ENCODE peak calls at places on chromosomes 13 and 19, in seven cellular contexts. E, J, A, N, S, L and U are unnamed samples.

GRCh38 chr19:10701955-10702307 is 692 bp downstream of the QTRT1 start:
- DNase-seq in E (no peak), J (no peak), A (peak), N (peak), S (no peak), L (peak), U (peak)

GRCh38 chr13:81017525-81018152 is 676.7 kb upstream of the SPRY2 start:
- DNase-seq in E (no peak), J (peak), A (peak), N (no peak), S (no peak), L (peak), U (peak)

GRCh38 chr13:42392706-42393572 is 121.0 kb downstream of the AKAP11 start:
- DNase-seq in E (no peak), J (no peak), A (no peak), N (no peak), S (no peak), L (peak), U (peak)

GRCh38 chr13:103287659-103288058 is 221.4 kb upstream of the SLC10A2 start:
- DNase-seq in E (no peak), J (no peak), A (no peak), N (no peak), S (no peak), L (no peak), U (no peak)

GRCh38 chr13:24306632-24307031 is 2.7 kb upstream of the C1QTNF9 start:
- DNase-seq in E (no peak), J (peak), A (no peak), N (no peak), S (no peak), L (peak), U (no peak)

GRCh38 chr19:2315818-2316353 is 7.9 kb upstream of the LINGO3 start:
- DNase-seq in E (no peak), J (peak), A (peak), N (peak), S (peak), L (peak), U (peak)

GRCh38 chr13:90968510-90968909 is 379.0 kb upstream of the MIR17HG start:
- DNase-seq in E (peak), J (no peak), A (peak), N (peak), S (no peak), L (peak), U (peak)

GRCh38 chr19:9608912-9609311 is 12.1 kb downstream of the ZNF561 start:
- DNase-seq in E (no peak), J (no peak), A (no peak), N (no peak), S (peak), L (no peak), U (peak)

GRCh38 chr13:113801289-113801961 is 42.4 kb downstream of the TMEM255B start:
- DNase-seq in E (no peak), J (no peak), A (no peak), N (no peak), S (no peak), L (no peak), U (no peak)

GRCh38 chr19:39356073-39356472 is 13.9 kb downstream of the SAMD4B start:
- DNase-seq in E (no peak), J (no peak), A (no peak), N (no peak), S (no peak), L (no peak), U (no peak)

GRCh38 chr13:32098275-32098674 is 66.7 kb downstream of the FRY start:
- DNase-seq in E (no peak), J (no peak), A (no peak), N (no peak), S (no peak), L (peak), U (no peak)

GRCh38 chr19:18699403-18700054 is 16.0 kb downstream of the CRTC1 start:
- DNase-seq in E (no peak), J (no peak), A (no peak), N (no peak), S (no peak), L (no peak), U (no peak)

GRCh38 chr19:50663280-50663790 is 14.1 kb downstream of the C19orf81 start:
- DNase-seq in E (no peak), J (no peak), A (no peak), N (no peak), S (no peak), L (no peak), U (no peak)

GRCh38 chr19:11699931-11700794 is 38.6 kb downstream of the ZNF823 start:
- DNase-seq in E (no peak), J (peak), A (no peak), N (no peak), S (no peak), L (peak), U (peak)

GRCh38 chr13:21638319-21639282 is 32.3 kb upstream of the FGF9 start:
- DNase-seq in E (no peak), J (peak), A (peak), N (no peak), S (peak), L (peak), U (peak)

GRCh38 chr19:23384858-23385257 is 10.4 kb downstream of the ZNF91 start:
- DNase-seq in E (no peak), J (no peak), A (no peak), N (no peak), S (no peak), L (no peak), U (no peak)

GRCh38 chr13:43058318-43058674 is 34.9 kb downstream of the DNAJC15 start:
- DNase-seq in E (no peak), J (peak), A (no peak), N (peak), S (peak), L (peak), U (peak)

GRCh38 chr13:51816604-51817254 is 12.8 kb upstream of the DHRS12 start:
- DNase-seq in E (no peak), J (no peak), A (no peak), N (no peak), S (peak), L (no peak), U (no peak)

DNA sequence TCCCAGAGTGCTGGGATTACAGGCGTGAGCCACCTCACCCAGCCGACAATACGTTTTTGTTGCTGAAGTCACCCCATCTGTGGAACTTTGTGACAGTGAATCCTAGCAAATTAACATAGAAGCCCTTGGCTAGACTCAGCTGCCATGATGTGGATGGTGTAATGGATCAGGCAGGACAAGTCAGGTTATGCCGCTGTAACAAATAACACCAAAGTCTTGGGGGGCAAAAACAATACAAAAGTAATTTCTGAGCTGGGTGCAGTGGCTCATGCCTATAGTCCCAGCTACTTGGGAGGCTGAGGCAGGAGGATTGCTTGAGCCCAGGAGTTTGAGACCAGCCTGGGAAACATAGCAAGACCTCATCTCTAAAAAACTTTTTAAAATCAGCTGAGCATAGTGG is 29.3 kb downstream of the PNPLA6 start:
- DNase-seq in E (no peak), J (no peak), A (no peak), N (no peak), S (no peak), L (no peak), U (no peak)
- H3K27ac ChIP-seq in E (no peak), J (no peak), A (no peak), N (no peak), S (no peak), L (no peak), U (no peak)

GRCh38 chr19:29329460-29330134 is 116.6 kb upstream of the UQCRFS1 start:
- DNase-seq in E (no peak), J (no peak), A (peak), N (peak), S (no peak), L (no peak), U (peak)

GRCh38 chr19:29325241-29325975 is 112.5 kb upstream of the UQCRFS1 start:
- DNase-seq in E (no peak), J (no peak), A (no peak), N (no peak), S (no peak), L (no peak), U (no peak)

GRCh38 chr19:29326849-29327840 is 114.2 kb upstream of the UQCRFS1 start:
- DNase-seq in E (no peak), J (no peak), A (no peak), N (no peak), S (no peak), L (no peak), U (peak)

GRCh38 chr19:29326351-29326750 is 113.4 kb upstream of the UQCRFS1 start:
- DNase-seq in E (no peak), J (no peak), A (no peak), N (no peak), S (no peak), L (no peak), U (peak)

GRCh38 chr19:29328586-29328985 is 115.6 kb upstream of the UQCRFS1 start:
- DNase-seq in E (no peak), J (no peak), A (no peak), N (no peak), S (no peak), L (no peak), U (no peak)
- H3K23ac ChIP-seq in E (no peak), J (no peak), A (no peak), N (no peak), S (no peak), L (no peak), U (no peak)

GRCh38 chr13:109256866-109257760 is 529.3 kb downstream of the IRS2 start:
- DNase-seq in E (no peak), J (peak), A (no peak), N (no peak), S (peak), L (peak), U (peak)
- H3K27ac ChIP-seq in E (no peak), J (peak), A (peak), N (no peak), S (peak), L (peak), U (no peak)

GRCh38 chr13:109818891-109819290 is 32.5 kb upstream of the IRS2 start:
- DNase-seq in E (no peak), J (no peak), A (no peak), N (no peak), S (peak), L (no peak), U (no peak)
- H3K23ac ChIP-seq in E (no peak), J (no peak), A (no peak), N (no peak), S (no peak), L (no peak), U (no peak)

DNA sequence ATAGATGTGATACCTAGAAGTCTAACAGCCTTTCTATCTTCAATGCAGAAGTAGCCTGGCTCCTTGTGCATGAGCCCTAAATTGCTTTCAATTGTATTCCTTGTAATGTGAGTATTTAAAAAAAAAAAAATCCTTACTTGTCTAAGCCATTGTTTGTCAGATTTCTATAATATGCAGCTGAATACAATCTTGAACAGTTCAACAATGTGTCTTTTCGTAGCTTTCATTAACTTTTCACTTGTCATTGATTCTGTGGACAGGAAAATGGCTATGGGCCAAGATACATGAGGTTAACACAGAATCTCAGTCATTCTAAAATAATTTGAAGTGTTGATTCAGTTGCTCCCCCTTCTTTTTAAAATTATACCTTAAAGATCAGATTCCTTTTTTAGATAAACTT is 395.8 kb upstream of the KLF12 start:
- DNase-seq in E (no peak), J (no peak), A (no peak), N (no peak), S (no peak), L (no peak), U (no peak)
- H3K27ac ChIP-seq in E (no peak), J (no peak), A (no peak), N (no peak), S (no peak), L (no peak), U (no peak)

GRCh38 chr19:40893112-40893511 is 11.1 kb upstream of the CYP2A7 start:
- DNase-seq in E (no peak), J (no peak), A (no peak), N (no peak), S (no peak), L (no peak), U (no peak)

GRCh38 chr19:40889366-40889765 is 7.3 kb upstream of the CYP2A7 start:
- DNase-seq in E (no peak), J (no peak), A (no peak), N (no peak), S (no peak), L (no peak), U (no peak)

DNA sequence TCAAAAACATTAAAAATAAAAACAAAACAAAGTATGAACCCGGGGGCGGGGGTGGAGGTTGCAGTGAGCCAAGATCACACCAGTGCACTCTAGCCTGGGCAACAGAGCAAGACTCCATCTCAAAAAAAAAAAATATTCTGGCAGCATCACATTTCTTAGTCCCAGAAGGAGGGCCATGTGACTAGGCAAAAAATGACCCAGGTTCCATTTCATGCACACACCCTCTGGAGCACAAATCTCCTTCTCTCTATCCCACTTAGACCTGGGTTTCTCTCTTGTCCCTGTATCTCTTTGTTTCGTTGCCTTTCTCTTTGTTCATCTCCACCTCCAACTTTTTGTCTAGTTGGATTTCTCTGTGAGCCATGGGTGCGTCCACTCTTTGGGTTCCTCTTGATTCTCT is 6.2 kb upstream of the CYP2A7 start:
- DNase-seq in E (no peak), J (no peak), A (no peak), N (no peak), S (no peak), L (no peak), U (no peak)
- H3K23ac ChIP-seq in E (no peak), J (no peak), A (no peak), N (no peak), S (no peak), L (no peak), U (no peak)